ENCODE peak calls at places on chromosome 11, in five cellular contexts. One of them, this sample, is unnamed.

GRCh38 chr11:130601141-130601540 is 152.7 kb downstream of the ADAMTS15 start:
- DNase-seq in A549: no peak
- DNase-seq in tibial artery: peak
- DNase-seq in brain microvascular endothelial cell: peak
- DNase-seq in kidney: peak
- DNase-seq in this sample: peak

GRCh38 chr11:65827774-65828156 is 6.0 kb upstream of the SNX32 start:
- DNase-seq in A549: no peak
- DNase-seq in tibial artery: no peak
- DNase-seq in brain microvascular endothelial cell: no peak
- DNase-seq in kidney: no peak
- DNase-seq in this sample: no peak

GRCh38 chr11:128361451-128362020 is 225.8 kb downstream of the ETS1 start:
- DNase-seq in A549: no peak
- DNase-seq in tibial artery: no peak
- DNase-seq in brain microvascular endothelial cell: peak
- DNase-seq in kidney: no peak
- DNase-seq in this sample: no peak

GRCh38 chr11:99522467-99523173 is 501.9 kb downstream of the CNTN5 start:
- DNase-seq in A549: no peak
- DNase-seq in tibial artery: no peak
- DNase-seq in brain microvascular endothelial cell: no peak
- DNase-seq in kidney: no peak
- DNase-seq in this sample: no peak

GRCh38 chr11:18080451-18080850 is 25.4 kb downstream of the SAAL1 start:
- DNase-seq in A549: no peak
- DNase-seq in tibial artery: no peak
- DNase-seq in brain microvascular endothelial cell: no peak
- DNase-seq in kidney: no peak
- DNase-seq in this sample: no peak

GRCh38 chr11:19873730-19874129 is 161.1 kb downstream of the NAV2 start:
- DNase-seq in A549: no peak
- DNase-seq in tibial artery: no peak
- DNase-seq in brain microvascular endothelial cell: no peak
- DNase-seq in kidney: no peak
- DNase-seq in this sample: no peak

GRCh38 chr11:66718320-66718971 is 10.6 kb downstream of the SPTBN2 start:
- DNase-seq in A549: no peak
- DNase-seq in tibial artery: no peak
- DNase-seq in brain microvascular endothelial cell: no peak
- DNase-seq in kidney: peak
- DNase-seq in this sample: no peak

GRCh38 chr11:46696212-46696558 is 4.2 kb downstream of the ARHGAP1 start:
- DNase-seq in A549: no peak
- DNase-seq in tibial artery: no peak
- DNase-seq in brain microvascular endothelial cell: no peak
- DNase-seq in kidney: no peak
- DNase-seq in this sample: no peak

GRCh38 chr11:429931-430456 is 11.8 kb downstream of the ANO9 start:
- DNase-seq in A549: no peak
- DNase-seq in tibial artery: no peak
- DNase-seq in brain microvascular endothelial cell: no peak
- DNase-seq in kidney: no peak
- DNase-seq in this sample: no peak

GRCh38 chr11:134689886-134690285 is 277.8 kb upstream of the B3GAT1 start:
- DNase-seq in A549: no peak
- DNase-seq in tibial artery: no peak
- DNase-seq in brain microvascular endothelial cell: no peak
- DNase-seq in kidney: no peak
- DNase-seq in this sample: peak

GRCh38 chr11:83617671-83618070 is 331.5 kb upstream of the CCDC90B start:
- DNase-seq in A549: no peak
- DNase-seq in tibial artery: no peak
- DNase-seq in brain microvascular endothelial cell: no peak
- DNase-seq in kidney: no peak
- DNase-seq in this sample: no peak

GRCh38 chr11:614091-614582 is 1.6 kb downstream of the IRF7 start:
- DNase-seq in A549: no peak
- DNase-seq in tibial artery: no peak
- DNase-seq in brain microvascular endothelial cell: no peak
- DNase-seq in kidney: peak
- DNase-seq in this sample: peak

GRCh38 chr11:92266821-92267220 is 42.2 kb downstream of the FAT3 start:
- DNase-seq in A549: no peak
- DNase-seq in tibial artery: no peak
- DNase-seq in brain microvascular endothelial cell: no peak
- DNase-seq in kidney: no peak
- DNase-seq in this sample: no peak

GRCh38 chr11:118120793-118121192 is 31.8 kb downstream of the SCN4B start:
- DNase-seq in A549: no peak
- DNase-seq in tibial artery: no peak
- DNase-seq in brain microvascular endothelial cell: no peak
- DNase-seq in kidney: no peak
- DNase-seq in this sample: no peak

GRCh38 chr11:34256591-34256990 is 101.2 kb downstream of the ABTB2 start:
- DNase-seq in A549: no peak
- DNase-seq in tibial artery: no peak
- DNase-seq in brain microvascular endothelial cell: no peak
- DNase-seq in kidney: no peak
- DNase-seq in this sample: no peak

GRCh38 chr11:117752721-117753237 is 44.2 kb downstream of the DSCAML1 start:
- DNase-seq in A549: no peak
- DNase-seq in tibial artery: no peak
- DNase-seq in brain microvascular endothelial cell: no peak
- DNase-seq in kidney: no peak
- DNase-seq in this sample: no peak

GRCh38 chr11:66022401-66023185 is 3.7 kb downstream of the CATSPER1 start:
- DNase-seq in A549: peak
- DNase-seq in tibial artery: peak
- DNase-seq in brain microvascular endothelial cell: peak
- DNase-seq in kidney: peak
- DNase-seq in this sample: peak

GRCh38 chr11:131027501-131027900 is 111.2 kb upstream of the SNX19 start:
- DNase-seq in A549: no peak
- DNase-seq in tibial artery: no peak
- DNase-seq in brain microvascular endothelial cell: no peak
- DNase-seq in kidney: no peak
- DNase-seq in this sample: no peak

GRCh38 chr11:73271936-73272679 is at the start of gene P2RY6:
- DNase-seq in A549: peak
- DNase-seq in tibial artery: peak
- DNase-seq in brain microvascular endothelial cell: no peak
- DNase-seq in kidney: no peak
- DNase-seq in this sample: no peak

GRCh38 chr11:47711225-47711624 is 3.9 kb downstream of the AGBL2 start:
- DNase-seq in A549: no peak
- DNase-seq in tibial artery: no peak
- DNase-seq in brain microvascular endothelial cell: no peak
- DNase-seq in kidney: no peak
- DNase-seq in this sample: no peak

GRCh38 chr11:113192121-113192925 is 122.1 kb upstream of the TTC12 start:
- DNase-seq in A549: no peak
- DNase-seq in tibial artery: no peak
- DNase-seq in brain microvascular endothelial cell: no peak
- DNase-seq in kidney: no peak
- DNase-seq in this sample: no peak

GRCh38 chr11:120500414-120500936 is 11.1 kb upstream of the GRIK4 start:
- DNase-seq in A549: no peak
- DNase-seq in tibial artery: peak
- DNase-seq in brain microvascular endothelial cell: no peak
- DNase-seq in kidney: peak
- DNase-seq in this sample: no peak

GRCh38 chr11:110747531-110747930 is 35.3 kb upstream of the ARHGAP20 start:
- DNase-seq in A549: no peak
- DNase-seq in tibial artery: no peak
- DNase-seq in brain microvascular endothelial cell: no peak
- DNase-seq in kidney: no peak
- DNase-seq in this sample: no peak

GRCh38 chr11:64164392-64165312 is 1.3 kb downstream of the MACROD1 start:
- DNase-seq in A549: no peak
- DNase-seq in tibial artery: no peak
- DNase-seq in brain microvascular endothelial cell: no peak
- DNase-seq in kidney: no peak
- DNase-seq in this sample: no peak

GRCh38 chr11:75969626-75970308 is 154.8 kb downstream of the UVRAG start:
- DNase-seq in A549: no peak
- DNase-seq in tibial artery: no peak
- DNase-seq in brain microvascular endothelial cell: peak
- DNase-seq in kidney: no peak
- DNase-seq in this sample: no peak

GRCh38 chr11:20070459-20070858 is 89.8 kb downstream of the DBX1 start:
- DNase-seq in A549: no peak
- DNase-seq in tibial artery: no peak
- DNase-seq in brain microvascular endothelial cell: no peak
- DNase-seq in kidney: no peak
- DNase-seq in this sample: no peak

GRCh38 chr11:102783016-102783415 is 2.6 kb upstream of the MMP10 start:
- DNase-seq in A549: no peak
- DNase-seq in tibial artery: no peak
- DNase-seq in brain microvascular endothelial cell: no peak
- DNase-seq in kidney: no peak
- DNase-seq in this sample: no peak

GRCh38 chr11:27485930-27486773 is 13.6 kb upstream of the LGR4 start:
- DNase-seq in A549: no peak
- DNase-seq in tibial artery: no peak
- DNase-seq in brain microvascular endothelial cell: peak
- DNase-seq in kidney: no peak
- DNase-seq in this sample: peak

GRCh38 chr11:66012946-66013761 is 1.3 kb downstream of the CST6 start:
- DNase-seq in A549: no peak
- DNase-seq in tibial artery: no peak
- DNase-seq in brain microvascular endothelial cell: no peak
- DNase-seq in kidney: peak
- DNase-seq in this sample: no peak

GRCh38 chr11:66007201-66007634 is 4.6 kb upstream of the CST6 start:
- DNase-seq in A549: no peak
- DNase-seq in tibial artery: no peak
- DNase-seq in brain microvascular endothelial cell: no peak
- DNase-seq in kidney: no peak
- DNase-seq in this sample: no peak

GRCh38 chr11:69983897-69984438 is 94.1 kb upstream of the ANO1 start:
- DNase-seq in A549: no peak
- DNase-seq in tibial artery: no peak
- DNase-seq in brain microvascular endothelial cell: no peak
- DNase-seq in kidney: peak
- DNase-seq in this sample: no peak

GRCh38 chr11:44708523-44709280 is 18.1 kb upstream of the TSPAN18 start:
- DNase-seq in A549: no peak
- DNase-seq in tibial artery: no peak
- DNase-seq in brain microvascular endothelial cell: no peak
- DNase-seq in kidney: peak
- DNase-seq in this sample: no peak

DNA sequence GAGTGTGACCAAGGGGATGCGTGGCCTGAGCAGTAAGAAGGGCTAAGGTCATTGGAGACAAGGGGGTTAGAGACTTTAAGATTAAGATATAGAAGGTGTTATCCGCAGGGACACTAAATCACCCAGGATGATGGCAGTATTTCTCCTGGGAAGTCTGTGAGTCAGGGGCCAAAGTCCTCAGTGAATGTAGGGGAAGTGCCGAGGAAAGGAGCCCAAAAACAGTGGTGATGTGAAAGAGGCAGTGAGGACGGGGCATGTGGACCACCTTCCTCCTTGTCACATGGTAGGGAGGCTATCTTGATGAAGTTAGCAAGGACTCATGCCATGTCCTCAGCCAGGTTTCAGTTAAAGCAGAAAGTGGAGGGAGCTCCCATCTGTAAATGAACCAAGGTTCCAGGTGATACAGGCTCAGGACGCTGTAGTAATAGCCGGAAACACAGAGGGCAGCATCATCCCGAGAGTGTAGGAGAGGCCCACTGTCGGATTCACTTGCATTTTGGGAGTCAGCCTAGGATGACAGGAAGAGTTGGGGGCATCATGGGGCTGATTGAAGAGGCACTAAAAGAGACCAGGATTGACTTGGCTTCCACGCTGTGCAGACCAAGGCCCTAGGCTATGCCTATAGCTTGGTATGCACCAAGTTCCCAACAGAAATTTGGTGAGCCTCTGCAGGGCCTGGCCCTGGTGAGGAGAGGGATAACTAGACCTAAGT is 33.5 kb downstream of the WEE1 start:
- DNase-seq in A549: no peak
- DNase-seq in tibial artery: no peak
- DNase-seq in brain microvascular endothelial cell: no peak
- DNase-seq in kidney: no peak
- DNase-seq in this sample: no peak
- TF ChIP-seq CTCF in A549: peak
- TF ChIP-seq CTCF in tibial artery: no peak
- TF ChIP-seq CTCF in brain microvascular endothelial cell: no peak
- TF ChIP-seq CTCF in kidney: no peak
- TF ChIP-seq CTCF in this sample: no peak

GRCh38 chr11:60316317-60316716 is 10.7 kb upstream of the MS4A6E start:
- DNase-seq in A549: no peak
- DNase-seq in tibial artery: no peak
- DNase-seq in brain microvascular endothelial cell: no peak
- DNase-seq in kidney: no peak
- DNase-seq in this sample: no peak

GRCh38 chr11:60315866-60316265 is 11.2 kb upstream of the MS4A6E start:
- DNase-seq in A549: no peak
- DNase-seq in tibial artery: no peak
- DNase-seq in brain microvascular endothelial cell: peak
- DNase-seq in kidney: no peak
- DNase-seq in this sample: no peak

GRCh38 chr11:60321051-60321450 is 6.0 kb upstream of the MS4A6E start:
- DNase-seq in A549: no peak
- DNase-seq in tibial artery: no peak
- DNase-seq in brain microvascular endothelial cell: no peak
- DNase-seq in kidney: no peak
- DNase-seq in this sample: no peak

GRCh38 chr11:60314607-60315321 is 12.3 kb upstream of the MS4A6E start:
- DNase-seq in A549: no peak
- DNase-seq in tibial artery: no peak
- DNase-seq in brain microvascular endothelial cell: no peak
- DNase-seq in kidney: no peak
- DNase-seq in this sample: no peak

GRCh38 chr11:60318726-60319125 is 8.3 kb upstream of the MS4A6E start:
- DNase-seq in A549: no peak
- DNase-seq in tibial artery: no peak
- DNase-seq in brain microvascular endothelial cell: no peak
- DNase-seq in kidney: no peak
- DNase-seq in this sample: no peak
- TF ChIP-seq CTCF in A549: no peak
- TF ChIP-seq CTCF in tibial artery: no peak
- TF ChIP-seq CTCF in brain microvascular endothelial cell: no peak
- TF ChIP-seq CTCF in kidney: no peak
- TF ChIP-seq CTCF in this sample: no peak

GRCh38 chr11:68341557-68342458 is 29.4 kb downstream of the LRP5 start:
- DNase-seq in A549: no peak
- DNase-seq in tibial artery: no peak
- DNase-seq in brain microvascular endothelial cell: no peak
- DNase-seq in kidney: no peak
- DNase-seq in this sample: no peak
- TF ChIP-seq CTCF in A549: no peak
- TF ChIP-seq CTCF in tibial artery: peak
- TF ChIP-seq CTCF in brain microvascular endothelial cell: peak
- TF ChIP-seq CTCF in kidney: no peak
- TF ChIP-seq CTCF in this sample: no peak

GRCh38 chr11:12496181-12497025 is 119.0 kb downstream of the PARVA start:
- DNase-seq in A549: no peak
- DNase-seq in tibial artery: no peak
- DNase-seq in brain microvascular endothelial cell: no peak
- DNase-seq in kidney: no peak
- DNase-seq in this sample: no peak
- TF ChIP-seq CTCF in A549: no peak
- TF ChIP-seq CTCF in tibial artery: no peak
- TF ChIP-seq CTCF in brain microvascular endothelial cell: peak
- TF ChIP-seq CTCF in kidney: no peak
- TF ChIP-seq CTCF in this sample: no peak